ENCODE peak calls at places on chromosomes 3 and 15, in five cellular contexts. One of them, this sample, is unnamed.

GRCh38 chr3:69009559-69010410 is 3.7 kb downstream of the EOGT start:
- DNase-seq in HCT116: no peak
- DNase-seq in HepG2: no peak
- DNase-seq in WTC11: peak; percentile 26
- DNase-seq in K562: no peak
- DNase-seq in this sample: no peak

GRCh38 chr3:197575362-197575761 is 19.6 kb upstream of the BDH1 start:
- DNase-seq in HCT116: no peak
- DNase-seq in HepG2: no peak
- DNase-seq in WTC11: no peak
- DNase-seq in K562: no peak
- DNase-seq in this sample: no peak

GRCh38 chr15:52710050-52710709 is 31.0 kb upstream of the ATOSA start:
- DNase-seq in HCT116: no peak
- DNase-seq in HepG2: no peak
- DNase-seq in WTC11: no peak
- DNase-seq in K562: no peak
- DNase-seq in this sample: no peak

GRCh38 chr3:39187372-39188155 is 4.8 kb downstream of the XIRP1 start:
- DNase-seq in HCT116: no peak
- DNase-seq in HepG2: no peak
- DNase-seq in WTC11: no peak
- DNase-seq in K562: no peak
- DNase-seq in this sample: no peak

GRCh38 chr3:3461317-3461716 is 281.8 kb upstream of the CRBN start:
- DNase-seq in HCT116: no peak
- DNase-seq in HepG2: no peak
- DNase-seq in WTC11: no peak
- DNase-seq in K562: no peak
- DNase-seq in this sample: no peak

GRCh38 chr15:81363261-81363660 is 10.8 kb downstream of the TMC3 start:
- DNase-seq in HCT116: no peak
- DNase-seq in HepG2: no peak
- DNase-seq in WTC11: no peak
- DNase-seq in K562: no peak
- DNase-seq in this sample: no peak

GRCh38 chr3:31918179-31919165 is 62.6 kb downstream of the OSBPL10 start:
- DNase-seq in HCT116: no peak
- DNase-seq in HepG2: no peak
- DNase-seq in WTC11: no peak
- DNase-seq in K562: no peak
- DNase-seq in this sample: no peak

GRCh38 chr3:116112686-116113085 is 332.6 kb downstream of the LSAMP start:
- DNase-seq in HCT116: no peak
- DNase-seq in HepG2: no peak
- DNase-seq in WTC11: no peak
- DNase-seq in K562: no peak
- DNase-seq in this sample: no peak

GRCh38 chr3:165210132-165210531 is 13.9 kb upstream of the SLITRK3 start:
- DNase-seq in HCT116: peak; percentile 7
- DNase-seq in HepG2: peak; percentile 5
- DNase-seq in WTC11: no peak
- DNase-seq in K562: no peak
- DNase-seq in this sample: peak; percentile 14

GRCh38 chr15:71599404-71600225 is 210.7 kb upstream of the NR2E3 start:
- DNase-seq in HCT116: no peak
- DNase-seq in HepG2: no peak
- DNase-seq in WTC11: no peak
- DNase-seq in K562: no peak
- DNase-seq in this sample: no peak

GRCh38 chr3:50158747-50159146 is 3.6 kb downstream of the SEMA3F start:
- DNase-seq in HCT116: no peak
- DNase-seq in HepG2: no peak
- DNase-seq in WTC11: no peak
- DNase-seq in K562: no peak
- DNase-seq in this sample: no peak

GRCh38 chr3:184688251-184688851 is 23.5 kb downstream of the MAGEF1 start:
- DNase-seq in HCT116: no peak
- DNase-seq in HepG2: no peak
- DNase-seq in WTC11: no peak
- DNase-seq in K562: no peak
- DNase-seq in this sample: no peak

GRCh38 chr15:65337436-65338070 is 33.1 kb downstream of the RNU5B-1 start:
- DNase-seq in HCT116: no peak
- DNase-seq in HepG2: no peak
- DNase-seq in WTC11: no peak
- DNase-seq in K562: no peak
- DNase-seq in this sample: no peak

GRCh38 chr15:81336568-81336967 is 12.6 kb upstream of the STARD5 start:
- DNase-seq in HCT116: peak; percentile 3
- DNase-seq in HepG2: peak; percentile 12
- DNase-seq in WTC11: no peak
- DNase-seq in K562: peak; percentile 35
- DNase-seq in this sample: no peak

GRCh38 chr15:64844576-64845140 is 2.9 kb downstream of the PLEKHO2 start:
- DNase-seq in HCT116: no peak
- DNase-seq in HepG2: no peak
- DNase-seq in WTC11: no peak
- DNase-seq in K562: no peak
- DNase-seq in this sample: no peak

GRCh38 chr15:58459045-58459444 is 27.3 kb downstream of the LIPC start:
- DNase-seq in HCT116: no peak
- DNase-seq in HepG2: no peak
- DNase-seq in WTC11: no peak
- DNase-seq in K562: no peak
- DNase-seq in this sample: no peak

GRCh38 chr3:116971531-116971930 is 262.0 kb downstream of the TUSC7 start:
- DNase-seq in HCT116: no peak
- DNase-seq in HepG2: no peak
- DNase-seq in WTC11: no peak
- DNase-seq in K562: no peak
- DNase-seq in this sample: no peak

GRCh38 chr3:193771011-193771697 is 178.1 kb downstream of the OPA1 start:
- DNase-seq in HCT116: no peak
- DNase-seq in HepG2: no peak
- DNase-seq in WTC11: no peak
- DNase-seq in K562: no peak
- DNase-seq in this sample: no peak

GRCh38 chr3:86948840-86949239 is 42.1 kb downstream of the VGLL3 start:
- DNase-seq in HCT116: no peak
- DNase-seq in HepG2: no peak
- DNase-seq in WTC11: no peak
- DNase-seq in K562: no peak
- DNase-seq in this sample: no peak

GRCh38 chr3:39447637-39448483 is 19.6 kb upstream of the MOBP start:
- DNase-seq in HCT116: peak; percentile 81
- DNase-seq in HepG2: peak; percentile 80
- DNase-seq in WTC11: peak; percentile 74
- DNase-seq in K562: peak; percentile 85
- DNase-seq in this sample: peak; percentile 83

GRCh38 chr3:25460751-25461150 is 32.7 kb downstream of the RARB start:
- DNase-seq in HCT116: no peak
- DNase-seq in HepG2: no peak
- DNase-seq in WTC11: no peak
- DNase-seq in K562: no peak
- DNase-seq in this sample: no peak

GRCh38 chr3:135262441-135262840 is 467.4 kb downstream of the EPHB1 start:
- DNase-seq in HCT116: no peak
- DNase-seq in HepG2: no peak
- DNase-seq in WTC11: no peak
- DNase-seq in K562: no peak
- DNase-seq in this sample: no peak

GRCh38 chr3:159451067-159451466 is 537.6 kb upstream of the IL12A start:
- DNase-seq in HCT116: no peak
- DNase-seq in HepG2: peak; percentile 1
- DNase-seq in WTC11: no peak
- DNase-seq in K562: no peak
- DNase-seq in this sample: no peak

GRCh38 chr15:68314563-68314962 is 37.0 kb downstream of the FEM1B start:
- DNase-seq in HCT116: no peak
- DNase-seq in HepG2: peak; percentile 18
- DNase-seq in WTC11: no peak
- DNase-seq in K562: no peak
- DNase-seq in this sample: no peak

GRCh38 chr3:16864610-16865313 is 20.0 kb upstream of the PLCL2 start:
- DNase-seq in HCT116: no peak
- DNase-seq in HepG2: peak; percentile 4
- DNase-seq in WTC11: no peak
- DNase-seq in K562: no peak
- DNase-seq in this sample: no peak

GRCh38 chr15:78212546-78213424 is 21.6 kb downstream of the ACSBG1 start:
- DNase-seq in HCT116: peak; percentile 41
- DNase-seq in HepG2: peak; percentile 23
- DNase-seq in WTC11: no peak
- DNase-seq in K562: peak; percentile 85
- DNase-seq in this sample: peak; percentile 62

GRCh38 chr3:71580636-71581215 is 2.8 kb downstream of the FOXP1 start:
- DNase-seq in HCT116: no peak
- DNase-seq in HepG2: no peak
- DNase-seq in WTC11: no peak
- DNase-seq in K562: no peak
- DNase-seq in this sample: no peak

GRCh38 chr3:188792788-188793187 is 379.0 kb upstream of the TPRG1 start:
- DNase-seq in HCT116: no peak
- DNase-seq in HepG2: peak; percentile 9
- DNase-seq in WTC11: peak; percentile 48
- DNase-seq in K562: no peak
- DNase-seq in this sample: peak; percentile 15

GRCh38 chr3:146712826-146713225 is 107.7 kb upstream of the PLSCR5 start:
- DNase-seq in HCT116: no peak
- DNase-seq in HepG2: no peak
- DNase-seq in WTC11: no peak
- DNase-seq in K562: no peak
- DNase-seq in this sample: no peak

GRCh38 chr3:139388077-139388476 is 1.4 kb downstream of the COPB2 start:
- DNase-seq in HCT116: no peak
- DNase-seq in HepG2: no peak
- DNase-seq in WTC11: no peak
- DNase-seq in K562: no peak
- DNase-seq in this sample: no peak

GRCh38 chr3:139389552-139390368 is at the start of gene COPB2:
- DNase-seq in HCT116: peak; percentile 98
- DNase-seq in HepG2: peak; percentile 97
- DNase-seq in WTC11: peak; percentile 99
- DNase-seq in K562: peak; percentile 98
- DNase-seq in this sample: peak; percentile 98

GRCh38 chr3:139394116-139394515 is 4.7 kb upstream of the COPB2 start:
- DNase-seq in HCT116: no peak
- DNase-seq in HepG2: no peak
- DNase-seq in WTC11: no peak
- DNase-seq in K562: no peak
- DNase-seq in this sample: no peak

DNA sequence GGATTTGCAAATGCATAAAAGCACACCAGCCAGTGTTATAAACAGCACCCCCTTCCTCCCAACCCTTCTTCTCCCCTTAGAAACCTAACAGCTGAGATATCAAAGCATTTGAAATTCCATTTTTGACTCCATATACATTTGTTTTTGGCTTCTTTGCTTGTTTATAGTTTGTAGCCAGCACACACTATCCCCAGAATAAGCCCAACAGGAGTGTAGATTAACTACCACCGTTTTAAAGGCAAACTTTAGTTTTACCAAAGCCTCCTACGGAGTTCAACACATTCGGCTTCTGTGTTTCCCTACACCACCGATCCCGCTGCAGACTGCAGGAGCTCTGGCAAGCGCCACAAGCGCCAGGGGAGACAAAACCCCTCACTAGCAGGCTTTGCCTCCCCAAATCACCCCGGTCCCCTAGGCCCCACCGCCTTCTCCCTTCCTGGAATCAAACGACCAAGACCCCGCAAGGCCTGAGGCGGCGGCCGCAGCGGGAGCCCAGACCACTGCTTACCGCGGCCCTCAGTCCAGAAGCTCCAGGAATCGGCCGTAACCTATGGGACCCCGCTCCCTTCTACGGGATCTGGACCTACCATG is 391 bp downstream of the COPB2 start:
- DNase-seq in HCT116: no peak
- DNase-seq in HepG2: no peak
- DNase-seq in WTC11: no peak
- DNase-seq in K562: no peak
- DNase-seq in this sample: no peak
- TF ChIP-seq SP1 in HCT116: no peak
- TF ChIP-seq SP1 in HepG2: no peak
- TF ChIP-seq SP1 in WTC11: no peak
- TF ChIP-seq SP1 in K562: no peak
- TF ChIP-seq SP1 in this sample: no peak

GRCh38 chr15:67067930-67068542 is 2.6 kb downstream of the SMAD3 start:
- DNase-seq in HCT116: no peak
- DNase-seq in HepG2: no peak
- DNase-seq in WTC11: no peak
- DNase-seq in K562: peak; percentile 45
- DNase-seq in this sample: no peak
- TF ChIP-seq SP1 in HCT116: no peak
- TF ChIP-seq SP1 in HepG2: no peak
- TF ChIP-seq SP1 in WTC11: no peak
- TF ChIP-seq SP1 in K562: no peak
- TF ChIP-seq SP1 in this sample: no peak

GRCh38 chr3:143433787-143434378 is 314.3 kb downstream of the CHST2 start:
- DNase-seq in HCT116: peak; percentile 8
- DNase-seq in HepG2: peak; percentile 4
- DNase-seq in WTC11: peak; percentile 44
- DNase-seq in K562: peak; percentile 19
- DNase-seq in this sample: peak; percentile 25
- TF ChIP-seq SP1 in HCT116: no peak
- TF ChIP-seq SP1 in HepG2: no peak
- TF ChIP-seq SP1 in WTC11: no peak
- TF ChIP-seq SP1 in K562: no peak
- TF ChIP-seq SP1 in this sample: no peak

GRCh38 chr15:48630245-48630644 is 15.3 kb downstream of the FBN1 start:
- DNase-seq in HCT116: no peak
- DNase-seq in HepG2: no peak
- DNase-seq in WTC11: no peak
- DNase-seq in K562: no peak
- DNase-seq in this sample: no peak

GRCh38 chr15:48634096-48634495 is 11.4 kb downstream of the FBN1 start:
- DNase-seq in HCT116: no peak
- DNase-seq in HepG2: no peak
- DNase-seq in WTC11: no peak
- DNase-seq in K562: no peak
- DNase-seq in this sample: no peak

GRCh38 chr15:48634934-48635333 is 10.6 kb downstream of the FBN1 start:
- DNase-seq in HCT116: no peak
- DNase-seq in HepG2: no peak
- DNase-seq in WTC11: no peak
- DNase-seq in K562: no peak
- DNase-seq in this sample: no peak

GRCh38 chr15:48631191-48631770 is 14.2 kb downstream of the FBN1 start:
- DNase-seq in HCT116: no peak
- DNase-seq in HepG2: no peak
- DNase-seq in WTC11: no peak
- DNase-seq in K562: peak; percentile 12
- DNase-seq in this sample: no peak

DNA sequence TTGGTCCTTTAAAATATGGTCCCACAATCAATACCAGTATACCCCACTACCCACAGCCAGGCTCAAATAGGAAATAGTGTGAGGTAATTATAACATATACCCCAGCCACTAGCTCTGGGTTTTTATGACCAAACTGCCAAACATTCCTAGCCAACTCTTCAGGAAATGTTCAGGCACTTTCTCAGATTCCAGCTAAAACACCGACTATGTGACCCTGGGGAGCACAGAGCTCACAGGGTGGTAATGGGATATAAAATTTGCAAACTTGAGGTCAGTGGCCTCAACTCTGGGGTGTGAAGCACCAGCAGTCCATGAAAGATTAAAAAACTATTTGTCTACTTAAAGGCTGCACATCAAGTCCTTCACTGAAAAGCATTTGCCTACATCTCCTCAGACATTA is 12.9 kb downstream of the FBN1 start:
- DNase-seq in HCT116: no peak
- DNase-seq in HepG2: no peak
- DNase-seq in WTC11: no peak
- DNase-seq in K562: no peak
- DNase-seq in this sample: no peak
- TF ChIP-seq SP1 in HCT116: no peak
- TF ChIP-seq SP1 in HepG2: no peak
- TF ChIP-seq SP1 in WTC11: no peak
- TF ChIP-seq SP1 in K562: no peak
- TF ChIP-seq SP1 in this sample: no peak